ENCODE peak calls at places on chromosomes 5 and 9, in ten cellular contexts. One of them, this sample, is unnamed.

GRCh38 chr5:16539169-16539666 is 73.6 kb upstream of the ZNF622 start:
- DNase-seq in suprapubic skin: peak; percentile 90
- DNase-seq in GM10248: no peak
- DNase-seq in tibial artery: peak; percentile 92
- DNase-seq in H1: no peak
- DNase-seq in NB4: no peak
- DNase-seq in PC-3: peak; percentile 94
- DNase-seq in lung: peak; percentile 52
- DNase-seq in transverse colon: peak; percentile 75
- DNase-seq in spleen: no peak
- DNase-seq in this sample: peak; percentile 33

GRCh38 chr5:142432961-142433360 is 108.1 kb upstream of the SPRY4 start:
- DNase-seq in suprapubic skin: no peak
- DNase-seq in GM10248: no peak
- DNase-seq in tibial artery: no peak
- DNase-seq in H1: no peak
- DNase-seq in NB4: peak; percentile 11
- DNase-seq in PC-3: no peak
- DNase-seq in lung: no peak
- DNase-seq in transverse colon: peak; percentile 25
- DNase-seq in spleen: no peak
- DNase-seq in this sample: no peak

GRCh38 chr5:83947763-83948162 is 227.1 kb upstream of the HAPLN1 start:
- DNase-seq in suprapubic skin: no peak
- DNase-seq in GM10248: no peak
- DNase-seq in tibial artery: no peak
- DNase-seq in H1: no peak
- DNase-seq in NB4: no peak
- DNase-seq in PC-3: no peak
- DNase-seq in lung: no peak
- DNase-seq in transverse colon: no peak
- DNase-seq in spleen: no peak
- DNase-seq in this sample: no peak

GRCh38 chr9:132639322-132639721 is 30.5 kb downstream of the DDX31 start:
- DNase-seq in suprapubic skin: no peak
- DNase-seq in GM10248: no peak
- DNase-seq in tibial artery: no peak
- DNase-seq in H1: no peak
- DNase-seq in NB4: no peak
- DNase-seq in PC-3: peak; percentile 19
- DNase-seq in lung: no peak
- DNase-seq in transverse colon: peak; percentile 66
- DNase-seq in spleen: no peak
- DNase-seq in this sample: no peak

GRCh38 chr5:10898489-10898888 is 137.5 kb upstream of the DAP start:
- DNase-seq in suprapubic skin: no peak
- DNase-seq in GM10248: no peak
- DNase-seq in tibial artery: no peak
- DNase-seq in H1: no peak
- DNase-seq in NB4: no peak
- DNase-seq in PC-3: no peak
- DNase-seq in lung: no peak
- DNase-seq in transverse colon: no peak
- DNase-seq in spleen: no peak
- DNase-seq in this sample: no peak

GRCh38 chr5:119275873-119276214 is 80.0 kb upstream of the TNFAIP8 start:
- DNase-seq in suprapubic skin: no peak
- DNase-seq in GM10248: peak; percentile 38
- DNase-seq in tibial artery: no peak
- DNase-seq in H1: no peak
- DNase-seq in NB4: peak; percentile 62
- DNase-seq in PC-3: no peak
- DNase-seq in lung: no peak
- DNase-seq in transverse colon: peak; percentile 49
- DNase-seq in spleen: no peak
- DNase-seq in this sample: no peak

GRCh38 chr5:135391123-135391868 is 7.7 kb downstream of the MACROH2A1 start:
- DNase-seq in suprapubic skin: no peak
- DNase-seq in GM10248: no peak
- DNase-seq in tibial artery: no peak
- DNase-seq in H1: no peak
- DNase-seq in NB4: no peak
- DNase-seq in PC-3: no peak
- DNase-seq in lung: no peak
- DNase-seq in transverse colon: no peak
- DNase-seq in spleen: no peak
- DNase-seq in this sample: no peak

GRCh38 chr5:103209065-103209464 is 49.5 kb upstream of the MACIR start:
- DNase-seq in suprapubic skin: no peak
- DNase-seq in GM10248: no peak
- DNase-seq in tibial artery: no peak
- DNase-seq in H1: no peak
- DNase-seq in NB4: no peak
- DNase-seq in PC-3: no peak
- DNase-seq in lung: no peak
- DNase-seq in transverse colon: no peak
- DNase-seq in spleen: no peak
- DNase-seq in this sample: no peak

GRCh38 chr5:30499402-30499801 is 694.1 kb upstream of the CDH6 start:
- DNase-seq in suprapubic skin: no peak
- DNase-seq in GM10248: no peak
- DNase-seq in tibial artery: no peak
- DNase-seq in H1: no peak
- DNase-seq in NB4: no peak
- DNase-seq in PC-3: no peak
- DNase-seq in lung: no peak
- DNase-seq in transverse colon: no peak
- DNase-seq in spleen: no peak
- DNase-seq in this sample: no peak

GRCh38 chr5:77952811-77953210 is 176.7 kb upstream of the TBCA start:
- DNase-seq in suprapubic skin: no peak
- DNase-seq in GM10248: no peak
- DNase-seq in tibial artery: no peak
- DNase-seq in H1: no peak
- DNase-seq in NB4: no peak
- DNase-seq in PC-3: peak; percentile 55
- DNase-seq in lung: no peak
- DNase-seq in transverse colon: no peak
- DNase-seq in spleen: no peak
- DNase-seq in this sample: no peak

GRCh38 chr9:36997414-36997813 is 36.7 kb downstream of the PAX5 start:
- DNase-seq in suprapubic skin: no peak
- DNase-seq in GM10248: no peak
- DNase-seq in tibial artery: no peak
- DNase-seq in H1: no peak
- DNase-seq in NB4: no peak
- DNase-seq in PC-3: peak; percentile 65
- DNase-seq in lung: no peak
- DNase-seq in transverse colon: no peak
- DNase-seq in spleen: no peak
- DNase-seq in this sample: no peak

GRCh38 chr9:37001461-37001860 is 32.6 kb downstream of the PAX5 start:
- DNase-seq in suprapubic skin: no peak
- DNase-seq in GM10248: no peak
- DNase-seq in tibial artery: no peak
- DNase-seq in H1: no peak
- DNase-seq in NB4: no peak
- DNase-seq in PC-3: no peak
- DNase-seq in lung: no peak
- DNase-seq in transverse colon: no peak
- DNase-seq in spleen: no peak
- DNase-seq in this sample: no peak

GRCh38 chr9:37002413-37003217 is 31.5 kb downstream of the PAX5 start:
- DNase-seq in suprapubic skin: peak; percentile 40
- DNase-seq in GM10248: no peak
- DNase-seq in tibial artery: no peak
- DNase-seq in H1: no peak
- DNase-seq in NB4: no peak
- DNase-seq in PC-3: no peak
- DNase-seq in lung: no peak
- DNase-seq in transverse colon: no peak
- DNase-seq in spleen: peak; percentile 88
- DNase-seq in this sample: no peak

GRCh38 chr9:37002036-37002412 is 32.0 kb downstream of the PAX5 start:
- DNase-seq in suprapubic skin: no peak
- DNase-seq in GM10248: no peak
- DNase-seq in tibial artery: no peak
- DNase-seq in H1: no peak
- DNase-seq in NB4: no peak
- DNase-seq in PC-3: no peak
- DNase-seq in lung: no peak
- DNase-seq in transverse colon: no peak
- DNase-seq in spleen: no peak
- DNase-seq in this sample: no peak

DNA sequence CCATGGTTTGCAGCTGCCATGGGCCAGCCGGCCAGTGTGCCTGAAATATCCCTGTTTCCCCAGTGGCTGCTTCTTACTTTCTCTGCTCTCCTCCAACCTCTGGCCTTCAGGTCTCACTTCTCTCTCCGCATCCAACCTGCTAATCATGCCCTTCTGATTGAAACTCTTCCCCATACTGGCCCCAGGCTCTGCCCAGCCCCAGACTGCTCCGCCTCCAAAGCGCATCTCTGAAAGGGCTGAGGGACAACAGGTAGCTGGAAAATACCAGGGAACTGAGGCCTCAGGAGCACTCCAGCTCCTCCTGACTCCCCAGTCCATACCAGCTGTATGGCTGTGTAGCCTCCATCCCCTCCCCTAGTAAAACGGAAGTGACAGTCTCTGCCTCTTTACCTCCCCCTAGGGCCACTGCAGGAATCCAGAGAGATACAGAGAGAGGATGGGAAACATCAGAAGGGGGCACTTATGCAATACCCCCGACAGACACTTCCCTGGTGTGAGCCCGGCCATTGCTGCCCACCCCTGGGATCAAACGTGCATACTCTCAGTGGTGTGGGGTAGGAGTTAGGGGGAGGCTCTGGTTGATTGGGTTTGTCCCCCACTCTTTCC is 34.2 kb downstream of the PAX5 start:
- DNase-seq in suprapubic skin: no peak
- DNase-seq in GM10248: peak; percentile 48
- DNase-seq in tibial artery: no peak
- DNase-seq in H1: no peak
- DNase-seq in NB4: peak; percentile 14
- DNase-seq in PC-3: no peak
- DNase-seq in lung: no peak
- DNase-seq in transverse colon: no peak
- DNase-seq in spleen: no peak
- DNase-seq in this sample: no peak
- TF ChIP-seq CTCF in suprapubic skin: no peak
- TF ChIP-seq CTCF in GM10248: peak; percentile 47
- TF ChIP-seq CTCF in tibial artery: no peak
- TF ChIP-seq CTCF in H1: peak; percentile 14
- TF ChIP-seq CTCF in NB4: peak; percentile 3
- TF ChIP-seq CTCF in PC-3: no peak
- TF ChIP-seq CTCF in lung: no peak
- TF ChIP-seq CTCF in transverse colon: no peak
- TF ChIP-seq CTCF in spleen: peak; percentile 35
- TF ChIP-seq CTCF in this sample: no peak

DNA sequence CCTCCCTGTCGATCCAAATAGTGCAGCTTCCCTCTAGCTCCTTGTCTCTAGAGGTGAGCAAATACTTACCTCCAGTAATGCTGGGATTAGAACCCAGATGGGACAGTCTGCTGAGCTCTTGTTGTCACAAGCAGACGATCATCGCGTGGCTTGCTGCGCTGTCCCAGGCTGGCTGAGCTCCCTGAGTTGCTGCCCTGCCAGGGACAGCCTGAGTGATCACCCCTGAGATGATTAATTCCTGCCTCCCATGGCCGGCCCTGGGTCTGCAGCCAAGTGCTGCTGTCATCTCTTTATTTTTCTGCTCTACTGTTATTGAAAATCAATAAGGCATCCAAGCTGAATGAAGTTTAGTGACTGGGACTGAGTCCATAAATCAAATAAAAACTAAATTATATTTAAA is 94.0 kb upstream of the ALDH1B1 start:
- DNase-seq in suprapubic skin: no peak
- DNase-seq in GM10248: no peak
- DNase-seq in tibial artery: no peak
- DNase-seq in H1: no peak
- DNase-seq in NB4: no peak
- DNase-seq in PC-3: no peak
- DNase-seq in lung: no peak
- DNase-seq in transverse colon: no peak
- DNase-seq in spleen: no peak
- DNase-seq in this sample: no peak
- TF ChIP-seq CTCF in suprapubic skin: no peak
- TF ChIP-seq CTCF in GM10248: no peak
- TF ChIP-seq CTCF in tibial artery: no peak
- TF ChIP-seq CTCF in H1: no peak
- TF ChIP-seq CTCF in NB4: no peak
- TF ChIP-seq CTCF in PC-3: no peak
- TF ChIP-seq CTCF in lung: no peak
- TF ChIP-seq CTCF in transverse colon: no peak
- TF ChIP-seq CTCF in spleen: no peak
- TF ChIP-seq CTCF in this sample: no peak

DNA sequence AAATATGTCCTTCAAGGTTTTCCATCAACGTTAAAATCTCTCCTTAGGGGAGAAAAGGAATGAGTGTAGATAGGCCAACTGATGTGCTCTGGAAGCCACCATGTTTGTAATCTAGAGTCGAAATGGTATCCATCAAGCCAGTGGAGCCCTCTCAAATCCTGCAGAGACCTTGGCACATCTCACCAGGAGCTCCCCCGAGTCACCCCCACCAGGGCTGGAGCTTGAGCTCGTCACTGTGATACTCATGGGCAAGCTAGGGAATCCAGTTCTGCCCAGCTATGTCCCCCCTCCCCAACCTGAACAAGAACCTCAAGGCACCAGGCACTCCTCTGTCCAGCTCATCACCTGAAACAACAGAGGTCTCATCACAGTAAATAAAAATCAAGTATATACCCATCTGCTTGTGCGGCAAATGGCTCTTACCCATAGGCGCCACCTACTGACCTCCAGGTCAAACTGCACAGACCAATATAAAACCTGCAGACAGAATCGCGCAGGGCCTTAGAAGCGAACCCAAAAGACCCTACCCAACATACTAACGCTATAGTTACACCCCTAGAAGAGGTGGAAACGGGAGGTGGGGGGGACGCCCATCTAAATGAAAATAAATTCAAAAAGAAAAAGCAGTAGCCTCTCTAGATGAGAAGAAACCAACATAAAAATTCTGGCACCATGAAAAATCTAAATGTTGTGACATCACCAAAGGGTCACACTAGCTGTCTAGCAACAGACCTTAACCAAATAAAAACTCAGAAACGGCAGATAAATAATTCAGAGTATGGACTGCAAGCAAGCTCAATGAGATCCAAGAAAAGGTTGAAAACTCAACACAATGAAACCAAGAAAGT is 75.0 kb downstream of the TTC39B start:
- DNase-seq in suprapubic skin: no peak
- DNase-seq in GM10248: peak; percentile 39
- DNase-seq in tibial artery: no peak
- DNase-seq in H1: no peak
- DNase-seq in NB4: peak; percentile 75
- DNase-seq in PC-3: peak; percentile 13
- DNase-seq in lung: no peak
- DNase-seq in transverse colon: no peak
- DNase-seq in spleen: no peak
- DNase-seq in this sample: no peak
- TF ChIP-seq CTCF in suprapubic skin: peak; percentile 36
- TF ChIP-seq CTCF in GM10248: peak; percentile 34
- TF ChIP-seq CTCF in tibial artery: no peak
- TF ChIP-seq CTCF in H1: peak; percentile 68
- TF ChIP-seq CTCF in NB4: peak; percentile 97
- TF ChIP-seq CTCF in PC-3: peak; percentile 70
- TF ChIP-seq CTCF in lung: no peak
- TF ChIP-seq CTCF in transverse colon: peak; percentile 45
- TF ChIP-seq CTCF in spleen: peak; percentile 25
- TF ChIP-seq CTCF in this sample: no peak

GRCh38 chr9:91285729-91286353 is 75.9 kb downstream of the AUH start:
- DNase-seq in suprapubic skin: no peak
- DNase-seq in GM10248: no peak
- DNase-seq in tibial artery: no peak
- DNase-seq in H1: no peak
- DNase-seq in NB4: no peak
- DNase-seq in PC-3: peak; percentile 61
- DNase-seq in lung: no peak
- DNase-seq in transverse colon: no peak
- DNase-seq in spleen: no peak
- DNase-seq in this sample: no peak
- TF ChIP-seq CTCF in suprapubic skin: no peak
- TF ChIP-seq CTCF in GM10248: no peak
- TF ChIP-seq CTCF in tibial artery: no peak
- TF ChIP-seq CTCF in H1: no peak
- TF ChIP-seq CTCF in NB4: no peak
- TF ChIP-seq CTCF in PC-3: no peak
- TF ChIP-seq CTCF in lung: no peak
- TF ChIP-seq CTCF in transverse colon: no peak
- TF ChIP-seq CTCF in spleen: no peak
- TF ChIP-seq CTCF in this sample: no peak

This sample was measured in omental fat pad.